ENCODE peak calls at places on chromosomes 16 and 17, in five cellular contexts. V, R, Y, T and Z are unnamed samples.

GRCh38 chr16:4882633-4883285 is 35.5 kb downstream of the UBN1 start:
- DNase-seq in V (no peak), R (no peak), Y (no peak), T (peak), Z (no peak)

GRCh38 chr17:915416-916201 is 64.0 kb downstream of the NXN start:
- DNase-seq in V (no peak), R (no peak), Y (no peak), T (no peak), Z (no peak)

GRCh38 chr17:73887739-73888138 is 243.5 kb upstream of the SDK2 start:
- DNase-seq in V (no peak), R (no peak), Y (no peak), T (no peak), Z (no peak)

GRCh38 chr16:75106351-75107274 is 10.0 kb downstream of the LDHD start:
- DNase-seq in V (no peak), R (no peak), Y (no peak), T (no peak), Z (no peak)

GRCh38 chr17:10183931-10184930 is 14.2 kb downstream of the GAS7 start:
- DNase-seq in V (no peak), R (no peak), Y (no peak), T (no peak), Z (no peak)

GRCh38 chr17:774320-774584 is 7.8 kb downstream of the GLOD4 start:
- DNase-seq in V (no peak), R (no peak), Y (no peak), T (no peak), Z (no peak)

GRCh38 chr16:7313170-7313569 is 19.5 kb upstream of the RBFOX1 start:
- DNase-seq in V (no peak), R (no peak), Y (no peak), T (no peak), Z (peak)

GRCh38 chr17:30547778-30548177 is 70.6 kb downstream of the GOSR1 start:
- DNase-seq in V (no peak), R (no peak), Y (no peak), T (no peak), Z (no peak)

GRCh38 chr17:15289285-15290185 is 24.4 kb upstream of the PMP22 start:
- DNase-seq in V (no peak), R (no peak), Y (no peak), T (no peak), Z (no peak)

GRCh38 chr16:88926374-88926990 is 50.5 kb downstream of the CBFA2T3 start:
- DNase-seq in V (no peak), R (no peak), Y (no peak), T (no peak), Z (no peak)

GRCh38 chr17:62804822-62805221 is 3.3 kb downstream of the MARCHF10 start:
- DNase-seq in V (no peak), R (no peak), Y (no peak), T (no peak), Z (no peak)

GRCh38 chr17:75910699-75911098 is 6.0 kb upstream of the MRPL38 start:
- DNase-seq in V (no peak), R (no peak), Y (no peak), T (no peak), Z (no peak)

GRCh38 chr17:61405686-61406542 is 6.3 kb downstream of the TBX2 start:
- DNase-seq in V (no peak), R (no peak), Y (no peak), T (no peak), Z (no peak)

GRCh38 chr16:81424761-81425160 is 19.8 kb upstream of the CMIP start:
- DNase-seq in V (no peak), R (no peak), Y (no peak), T (no peak), Z (no peak)

GRCh38 chr17:36861531-36861930 is 75.7 kb upstream of the LHX1 start:
- DNase-seq in V (no peak), R (no peak), Y (no peak), T (no peak), Z (no peak)

GRCh38 chr17:70352834-70353233 is 183.5 kb downstream of the KCNJ2 start:
- DNase-seq in V (no peak), R (no peak), Y (no peak), T (no peak), Z (no peak)

GRCh38 chr16:15041260-15042011 is 14.4 kb downstream of the NTAN1 start:
- DNase-seq in V (no peak), R (no peak), Y (no peak), T (peak), Z (no peak)

GRCh38 chr17:38579934-38580333 is 25.8 kb downstream of the SRCIN1 start:
- DNase-seq in V (no peak), R (no peak), Y (no peak), T (peak), Z (peak)

GRCh38 chr17:76263896-76264295 is 1.3 kb upstream of the UBALD2 start:
- DNase-seq in V (no peak), R (no peak), Y (no peak), T (no peak), Z (no peak)

GRCh38 chr17:28421775-28422305 is 15.8 kb upstream of the SLC46A1 start:
- DNase-seq in V (no peak), R (no peak), Y (no peak), T (no peak), Z (no peak)

GRCh38 chr17:10051112-10051511 is 146.0 kb upstream of the RCVRN start:
- DNase-seq in V (no peak), R (no peak), Y (no peak), T (peak), Z (no peak)

GRCh38 chr16:75580-76501 is 2.2 kb upstream of the MPG start:
- DNase-seq in V (no peak), R (no peak), Y (no peak), T (peak), Z (peak)

GRCh38 chr16:5480796-5481195 is 383.2 kb upstream of the EEF2KMT start:
- DNase-seq in V (no peak), R (no peak), Y (no peak), T (no peak), Z (no peak)

GRCh38 chr17:18229254-18229653 is 3.8 kb downstream of the LLGL1 start:
- DNase-seq in V (no peak), R (no peak), Y (no peak), T (no peak), Z (no peak)

GRCh38 chr17:43984521-43984920 is 19.9 kb upstream of the NAGS start:
- DNase-seq in V (no peak), R (no peak), Y (no peak), T (no peak), Z (no peak)

GRCh38 chr17:49157784-49158183 is 25.2 kb downstream of the B4GALNT2 start:
- DNase-seq in V (no peak), R (no peak), Y (no peak), T (no peak), Z (no peak)

GRCh38 chr16:83692224-83692623 is 115.6 kb upstream of the HSBP1 start:
- DNase-seq in V (no peak), R (no peak), Y (no peak), T (no peak), Z (no peak)

GRCh38 chr17:72603346-72604242 is 482.8 kb downstream of the SOX9 start:
- DNase-seq in V (no peak), R (no peak), Y (no peak), T (no peak), Z (no peak)

GRCh38 chr16:63998-64913 is 8.2 kb downstream of the RHBDF1 start:
- DNase-seq in V (no peak), R (no peak), Y (no peak), T (no peak), Z (no peak)

GRCh38 chr17:78427140-78427539 is 48.7 kb downstream of the PGS1 start:
- DNase-seq in V (no peak), R (no peak), Y (no peak), T (no peak), Z (no peak)